ENCODE peak calls at places on chromosomes 3 and 15, in six cellular contexts. I is IMR-90, C is neuronal stem cell, A is mesenchymal stem cell, H is trophoblast cell, T is H1. K is an unnamed sample.
A peak's percentile ranks its signal among the peaks of the same experiment; 100 is the strongest.

GRCh38 chr3:180619723-180620122 is 17.8 kb downstream of the TTC14 start:
- DNase-seq in I (no peak), C (no peak), A (no peak), H (no peak), T (no peak), K (no peak)

GRCh38 chr3:50345586-50345985 is at the start of gene ZMYND10:
- DNase-seq in I (peak; percentile 28), C (peak; percentile 68), A (no peak), H (peak; percentile 88), T (no peak), K (peak; percentile 87)

GRCh38 chr3:133293397-133294107 is 106.3 kb upstream of the BFSP2 start:
- DNase-seq in I (no peak), C (no peak), A (no peak), H (no peak), T (no peak), K (no peak)

GRCh38 chr3:52401021-52401420 is 43.9 kb downstream of the SEMA3G start:
- DNase-seq in I (no peak), C (no peak), A (no peak), H (no peak), T (no peak), K (no peak)

GRCh38 chr15:42605281-42605744 is 29.9 kb downstream of the STARD9 start:
- DNase-seq in I (peak; percentile 32), C (no peak), A (peak; percentile 50), H (no peak), T (no peak), K (no peak)

GRCh38 chr3:147318900-147319299 is 87.4 kb downstream of the ZIC4 start:
- DNase-seq in I (no peak), C (no peak), A (no peak), H (no peak), T (no peak), K (no peak)

GRCh38 chr3:172134352-172134751 is 95.0 kb downstream of the FNDC3B start:
- DNase-seq in I (no peak), C (no peak), A (peak; percentile 80), H (peak; percentile 52), T (no peak), K (no peak)

GRCh38 chr3:71195492-71195891 is 388.0 kb downstream of the FOXP1 start:
- DNase-seq in I (peak; percentile 86), C (no peak), A (peak; percentile 47), H (peak; percentile 29), T (no peak), K (no peak)

GRCh38 chr3:27378331-27378730 is 9.1 kb upstream of the NEK10 start:
- DNase-seq in I (no peak), C (no peak), A (no peak), H (no peak), T (no peak), K (no peak)

GRCh38 chr3:112497897-112498548 is 1.2 kb downstream of the BTLA start:
- DNase-seq in I (no peak), C (no peak), A (no peak), H (no peak), T (no peak), K (no peak)

GRCh38 chr3:32934150-32934742 is 17.2 kb upstream of the CCR4 start:
- DNase-seq in I (peak; percentile 13), C (peak; percentile 24), A (peak; percentile 23), H (peak; percentile 69), T (no peak), K (no peak)

GRCh38 chr3:194431553-194431952 is 32.5 kb upstream of the GP5 start:
- DNase-seq in I (no peak), C (no peak), A (no peak), H (no peak), T (no peak), K (no peak)

GRCh38 chr3:153679711-153680110 is 441.5 kb upstream of the ARHGEF26 start:
- DNase-seq in I (no peak), C (no peak), A (no peak), H (no peak), T (no peak), K (no peak)

GRCh38 chr15:73873889-73874511 is 636 bp downstream of the TBC1D21 start:
- DNase-seq in I (peak; percentile 68), C (peak; percentile 41), A (peak; percentile 62), H (peak; percentile 90), T (no peak), K (peak; percentile 24)

GRCh38 chr3:79497447-79498111 is 270.2 kb downstream of the ROBO1 start:
- DNase-seq in I (peak; percentile 11), C (no peak), A (peak; percentile 13), H (peak; percentile 56), T (no peak), K (no peak)

GRCh38 chr3:51024765-51025681 is 350.3 kb downstream of the DOCK3 start:
- DNase-seq in I (no peak), C (no peak), A (no peak), H (no peak), T (no peak), K (peak; percentile 27)

GRCh38 chr15:92395176-92395521 is 1.5 kb downstream of the ST8SIA2 start:
- DNase-seq in I (no peak), C (no peak), A (no peak), H (no peak), T (no peak), K (no peak)
- H3K4me1 ChIP-seq in I (no peaks in the 10 kb centered on the region), C (peaks cover 3% of the 10 kb centered on the region), A (peaks cover 12% of the 10 kb centered on the region), H (peaks cover 14% of the 10 kb centered on the region), T (peaks cover 6% of the 10 kb centered on the region), K (peaks cover 4% of the 10 kb centered on the region)

GRCh38 chr3:94787734-94788133 is 724.9 kb downstream of the NSUN3 start:
- DNase-seq in I (no peak), C (no peak), A (no peak), H (no peak), T (no peak), K (no peak)

DNA sequence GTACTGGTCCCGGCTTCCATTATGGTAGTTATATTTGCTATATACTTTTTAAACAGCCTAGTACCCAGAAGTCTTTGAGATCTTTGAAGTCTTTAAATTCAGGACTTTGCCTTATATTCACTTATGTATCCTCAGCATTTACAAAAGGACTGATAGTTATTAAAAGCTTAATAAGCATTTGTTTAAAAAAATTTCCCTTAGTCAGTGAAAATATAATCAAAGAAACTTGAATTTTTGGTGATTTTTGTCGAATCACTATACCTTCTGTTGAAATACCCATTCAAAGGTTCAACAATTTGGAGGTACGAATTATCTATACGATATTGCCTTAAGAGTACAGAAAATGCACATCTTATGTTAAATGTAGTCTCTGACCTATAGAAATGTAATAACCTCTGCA is 721.4 kb downstream of the NSUN3 start:
- DNase-seq in I (no peak), C (no peak), A (no peak), H (no peak), T (no peak), K (no peak)
- H2BK5ac ChIP-seq in I (no peak overlapping the region), C (no peak overlapping the region), A (no peak overlapping the region), H (no peak overlapping the region), T (no peak overlapping the region), K (no peak overlapping the region)

GRCh38 chr15:78716651-78717050 is 75.6 kb upstream of the CHRNB4 start:
- DNase-seq in I (peak; percentile 16), C (no peak), A (no peak), H (peak; percentile 7), T (no peak), K (no peak)

GRCh38 chr15:78718257-78718656 is 77.2 kb upstream of the CHRNB4 start:
- DNase-seq in I (no peak), C (no peak), A (no peak), H (no peak), T (no peak), K (no peak)

GRCh38 chr15:78715439-78715838 is 74.4 kb upstream of the CHRNB4 start:
- DNase-seq in I (no peak), C (no peak), A (no peak), H (peak; percentile 95), T (no peak), K (no peak)

GRCh38 chr15:78714890-78715289 is 73.9 kb upstream of the CHRNB4 start:
- DNase-seq in I (no peak), C (no peak), A (no peak), H (peak; percentile 59), T (no peak), K (no peak)

GRCh38 chr15:78715930-78716329 is 74.9 kb upstream of the CHRNB4 start:
- DNase-seq in I (peak; percentile 82), C (no peak), A (peak; percentile 10), H (peak; percentile 78), T (no peak), K (no peak)
- H2AFZ ChIP-seq in I (no peak overlapping the region), C (no peak overlapping the region), A (no peak overlapping the region), H (no peak overlapping the region), T (no peak overlapping the region), K (no peak overlapping the region)

DNA sequence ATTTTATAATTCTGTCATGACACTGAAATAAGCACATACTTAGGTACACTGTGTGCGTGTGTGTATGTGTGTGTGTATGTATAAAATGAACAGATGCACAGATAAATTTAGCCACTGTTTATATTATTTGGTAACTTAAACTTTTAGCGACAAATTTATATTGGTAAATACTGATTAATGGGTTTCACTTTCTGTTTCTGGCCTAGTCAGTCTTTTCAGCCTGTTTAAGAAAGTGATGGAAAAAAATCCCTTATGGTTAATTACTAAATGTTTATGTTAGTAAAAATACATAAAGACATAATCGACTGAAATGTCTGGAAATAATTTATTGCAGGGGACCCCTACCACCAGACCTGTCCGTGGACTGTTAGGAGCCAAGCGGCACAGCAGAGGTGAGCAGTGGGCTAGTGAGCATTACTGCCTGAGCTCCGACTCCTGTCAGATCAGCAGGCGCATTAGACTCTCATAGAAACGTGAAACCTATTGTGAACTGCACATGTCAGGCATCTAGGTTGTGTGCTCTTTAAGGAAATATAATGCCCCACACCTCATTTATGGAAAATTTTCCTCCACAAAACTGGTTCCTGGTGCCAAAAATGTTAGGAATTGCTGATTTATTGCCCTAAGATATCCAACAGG is 717.4 kb downstream of the SI start:
- DNase-seq in I (no peak), C (no peak), A (peak; percentile 35), H (no peak), T (no peak), K (no peak)
- H3K4me1 ChIP-seq in I (no peaks in the 10 kb centered on the region), C (no peaks in the 10 kb centered on the region), A (peaks cover 2% of the 10 kb centered on the region), H (no peaks in the 10 kb centered on the region), T (no peaks in the 10 kb centered on the region), K (no peaks in the 10 kb centered on the region)

DNA sequence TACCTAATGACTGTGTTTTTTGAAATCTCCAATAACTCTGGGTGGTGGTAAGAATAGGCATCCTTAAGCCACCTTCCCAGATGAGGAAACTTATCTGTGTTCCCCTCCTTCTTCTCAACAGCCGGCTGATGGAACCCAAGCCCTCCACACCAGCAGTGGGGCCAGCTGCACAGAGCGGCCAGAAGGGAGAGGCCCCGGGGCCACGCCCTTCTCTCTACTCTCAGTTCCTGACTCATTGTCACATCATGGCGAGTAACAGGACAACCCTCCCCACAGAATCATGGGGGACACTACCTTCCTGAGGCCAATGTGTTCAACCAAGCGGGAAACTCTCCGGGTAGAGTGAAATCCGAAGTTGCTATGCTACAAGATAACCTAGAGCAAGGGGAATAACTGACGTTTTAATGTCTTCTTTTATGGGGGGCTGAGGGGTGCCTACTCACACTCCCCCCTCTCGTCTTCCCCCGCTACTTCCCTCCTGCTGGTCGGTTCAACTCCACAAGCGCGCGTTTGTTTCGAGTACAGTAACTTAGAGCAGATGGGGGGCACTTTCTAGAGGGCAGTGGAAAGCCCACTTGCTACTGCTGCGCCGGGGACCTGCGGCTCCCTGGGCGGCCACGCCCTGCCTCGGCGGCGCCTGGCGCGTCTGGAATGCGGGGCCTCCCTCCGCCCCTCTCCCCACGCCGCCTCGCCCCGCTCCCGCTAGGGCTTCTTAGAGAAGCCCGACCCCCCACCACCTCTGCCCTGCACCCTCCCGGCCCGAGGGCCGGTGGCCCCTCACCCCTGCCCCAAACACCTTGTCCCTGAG is 618 bp downstream of the ANXA2 start:
- DNase-seq in I (peak; percentile 68), C (no peak), A (peak; percentile 82), H (peak; percentile 75), T (no peak), K (peak; percentile 65)
- H2BK5ac ChIP-seq in I (peak overlapping the region; percentile 86), C (peak overlapping the region; percentile 14), A (peak overlapping the region; percentile 100), H (peak overlapping the region; percentile 98), T (peak overlapping the region; percentile 68), K (no peak overlapping the region)